ENCODE peak calls at places on chromosomes 3 and 15, in eight cellular contexts. C is fibroblast of mammary gland, F is suprapubic skin, I is glutamatergic neuron, T is tibial artery, L is transverse colon, N is left ventricle myocardium inferior, M is Calu3. V is an unnamed sample.

GRCh38 chr3:64365877-64366276 is 140.6 kb upstream of the PRICKLE2 start:
- DNase-seq in C (no peak), F (no peak), I (no peak), T (no peak), L (no peak), N (no peak), M (no peak), V (no peak)

GRCh38 chr3:129558772-129559564 is 16.0 kb downstream of the H1-8 start:
- DNase-seq in C (peak), F (no peak), I (no peak), T (no peak), L (no peak), N (no peak), M (no peak), V (no peak)

GRCh38 chr3:192130534-192131132 is 596.7 kb downstream of the FGF12 start:
- DNase-seq in C (peak), F (no peak), I (peak), T (peak), L (peak), N (peak), M (peak), V (peak)

GRCh38 chr15:50227076-50227475 is 38.5 kb downstream of the HDC start:
- DNase-seq in C (peak), F (no peak), I (no peak), T (no peak), L (no peak), N (no peak), M (no peak), V (no peak)

GRCh38 chr3:137948400-137949072 is 61.4 kb upstream of the CLDN18 start:
- DNase-seq in C (no peak), F (no peak), I (no peak), T (no peak), L (no peak), N (no peak), M (no peak), V (no peak)

GRCh38 chr15:51726302-51727073 is 11.0 kb downstream of the LYSMD2 start:
- DNase-seq in C (peak), F (peak), I (peak), T (no peak), L (peak), N (peak), M (peak), V (peak)

GRCh38 chr3:141021261-141021660 is 29.9 kb upstream of the SPSB4 start:
- DNase-seq in C (no peak), F (no peak), I (no peak), T (no peak), L (no peak), N (no peak), M (no peak), V (no peak)

GRCh38 chr15:56931674-56932507 is 13.4 kb downstream of the TCF12 start:
- DNase-seq in C (no peak), F (no peak), I (no peak), T (no peak), L (no peak), N (no peak), M (no peak), V (no peak)

GRCh38 chr3:124032351-124032880 is 40.5 kb upstream of the ROPN1 start:
- DNase-seq in C (peak), F (peak), I (peak), T (peak), L (peak), N (peak), M (no peak), V (peak)

GRCh38 chr3:17183951-17184550 is 299.3 kb downstream of the PLCL2 start:
- DNase-seq in C (peak), F (no peak), I (no peak), T (no peak), L (no peak), N (no peak), M (no peak), V (no peak)

GRCh38 chr3:130414457-130414856 is 69.0 kb downstream of the COL6A5 start:
- DNase-seq in C (no peak), F (no peak), I (no peak), T (no peak), L (no peak), N (no peak), M (no peak), V (no peak)

GRCh38 chr3:188037965-188038581 is 115.9 kb upstream of the LPP start:
- DNase-seq in C (peak), F (no peak), I (no peak), T (no peak), L (peak), N (no peak), M (no peak), V (no peak)

GRCh38 chr3:61381745-61382392 is 130.6 kb upstream of the FHIT start:
- DNase-seq in C (peak), F (no peak), I (no peak), T (no peak), L (no peak), N (no peak), M (no peak), V (no peak)

GRCh38 chr3:47339951-47340350 is 40.9 kb upstream of the PTPN23 start:
- DNase-seq in C (no peak), F (no peak), I (no peak), T (no peak), L (no peak), N (no peak), M (no peak), V (no peak)

GRCh38 chr3:150117076-150117475 is 146.4 kb upstream of the PFN2 start:
- DNase-seq in C (no peak), F (no peak), I (no peak), T (no peak), L (no peak), N (no peak), M (no peak), V (no peak)

GRCh38 chr15:98734472-98735284 is 86.3 kb downstream of the IGF1R start:
- DNase-seq in C (peak), F (no peak), I (no peak), T (no peak), L (no peak), N (no peak), M (no peak), V (peak)

GRCh38 chr15:98668566-98669308 is 20.4 kb downstream of the IGF1R start:
- DNase-seq in C (peak), F (no peak), I (no peak), T (no peak), L (no peak), N (no peak), M (no peak), V (no peak)

GRCh38 chr3:169090559-169090958 is 573.0 kb downstream of the MECOM start:
- DNase-seq in C (no peak), F (no peak), I (no peak), T (no peak), L (no peak), N (no peak), M (no peak), V (no peak)

GRCh38 chr15:47756872-47757271 is 39.6 kb downstream of the SEMA6D start:
- DNase-seq in C (peak), F (no peak), I (no peak), T (no peak), L (peak), N (no peak), M (no peak), V (no peak)

GRCh38 chr3:114764056-114764492 is 383.0 kb downstream of the ZBTB20 start:
- DNase-seq in C (peak), F (no peak), I (no peak), T (no peak), L (peak), N (no peak), M (no peak), V (no peak)

GRCh38 chr15:101048191-101049011 is 129.2 kb downstream of the LRRK1 start:
- DNase-seq in C (no peak), F (peak), I (peak), T (peak), L (peak), N (no peak), M (no peak), V (no peak)

GRCh38 chr3:85081191-85081895 is 122.6 kb downstream of the CADM2 start:
- DNase-seq in C (no peak), F (no peak), I (no peak), T (no peak), L (no peak), N (no peak), M (peak), V (no peak)

GRCh38 chr15:31555022-31555421 is 228.4 kb downstream of the KLF13 start:
- DNase-seq in C (no peak), F (no peak), I (no peak), T (no peak), L (no peak), N (no peak), M (no peak), V (no peak)

GRCh38 chr3:61924065-61924740 is 362.8 kb downstream of the PTPRG start:
- DNase-seq in C (no peak), F (no peak), I (no peak), T (no peak), L (no peak), N (peak), M (no peak), V (no peak)

GRCh38 chr3:129576514-129577345 is 29.7 kb downstream of the PLXND1 start:
- DNase-seq in C (no peak), F (no peak), I (no peak), T (no peak), L (peak), N (peak), M (no peak), V (no peak)

GRCh38 chr15:40328176-40328575 is 4.7 kb downstream of the INAFM2 start:
- DNase-seq in C (no peak), F (no peak), I (no peak), T (no peak), L (no peak), N (no peak), M (no peak), V (no peak)

GRCh38 chr15:51494411-51495314 is 127.9 kb downstream of the DMXL2 start:
- DNase-seq in C (peak), F (no peak), I (no peak), T (no peak), L (no peak), N (no peak), M (no peak), V (no peak)

GRCh38 chr3:94529821-94530220 is 467.0 kb downstream of the NSUN3 start:
- DNase-seq in C (no peak), F (no peak), I (no peak), T (no peak), L (no peak), N (no peak), M (no peak), V (no peak)

GRCh38 chr3:149273096-149273751 is 51.6 kb upstream of the CP start:
- DNase-seq in C (peak), F (no peak), I (no peak), T (no peak), L (peak), N (no peak), M (peak), V (peak)

GRCh38 chr3:48275292-48276027 is 34.6 kb downstream of the ZNF589 start:
- DNase-seq in C (no peak), F (no peak), I (no peak), T (no peak), L (no peak), N (no peak), M (no peak), V (no peak)

GRCh38 chr3:128556949-128557348 is 63.9 kb upstream of the GATA2 start:
- DNase-seq in C (no peak), F (no peak), I (no peak), T (peak), L (no peak), N (no peak), M (no peak), V (no peak)

GRCh38 chr3:19947549-19948071 is 713 bp downstream of the RAB5A start:
- DNase-seq in C (peak), F (peak), I (peak), T (peak), L (peak), N (peak), M (peak), V (peak)

GRCh38 chr15:25249236-25250010 is 189.4 kb downstream of the UBE3A start:
- DNase-seq in C (no peak), F (no peak), I (no peak), T (peak), L (peak), N (no peak), M (no peak), V (no peak)

GRCh38 chr3:57095361-57095760 is 34.9 kb downstream of the SPATA12 start:
- DNase-seq in C (no peak), F (no peak), I (no peak), T (no peak), L (no peak), N (no peak), M (no peak), V (no peak)

GRCh38 chr3:23198801-23199200 is 4.3 kb upstream of the UBE2E2 start:
- DNase-seq in C (peak), F (no peak), I (no peak), T (no peak), L (no peak), N (no peak), M (no peak), V (no peak)

DNA sequence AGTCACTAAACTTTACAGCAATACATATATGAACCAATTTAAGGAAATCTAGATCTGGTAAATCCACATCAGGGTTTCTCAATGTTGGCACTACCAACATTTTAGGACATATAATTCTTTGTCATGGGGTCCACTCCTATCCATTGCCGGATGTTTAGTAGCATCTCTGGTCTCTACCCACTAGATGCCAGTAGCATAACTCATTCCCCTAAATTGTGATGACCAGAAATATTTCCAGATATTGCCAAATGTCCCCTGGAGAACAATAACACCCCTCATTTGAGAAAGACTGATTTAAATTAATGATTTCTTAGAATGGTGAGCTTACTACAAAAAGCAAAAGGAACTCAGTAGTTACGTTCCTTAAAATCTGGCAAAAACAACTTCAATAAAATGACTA is 23.1 kb upstream of the ANKRD28 start:
- DNase-seq in C (peak), F (no peak), I (no peak), T (no peak), L (no peak), N (no peak), M (no peak), V (no peak)
- TF ChIP-seq CTCF in C (no peak), F (no peak), I (no peak), T (no peak), L (no peak), N (no peak), M (no peak), V (no peak)

GRCh38 chr3:116302087-116302747 is 143.1 kb downstream of the LSAMP start:
- DNase-seq in C (peak), F (no peak), I (no peak), T (no peak), L (no peak), N (no peak), M (no peak), V (no peak)

DNA sequence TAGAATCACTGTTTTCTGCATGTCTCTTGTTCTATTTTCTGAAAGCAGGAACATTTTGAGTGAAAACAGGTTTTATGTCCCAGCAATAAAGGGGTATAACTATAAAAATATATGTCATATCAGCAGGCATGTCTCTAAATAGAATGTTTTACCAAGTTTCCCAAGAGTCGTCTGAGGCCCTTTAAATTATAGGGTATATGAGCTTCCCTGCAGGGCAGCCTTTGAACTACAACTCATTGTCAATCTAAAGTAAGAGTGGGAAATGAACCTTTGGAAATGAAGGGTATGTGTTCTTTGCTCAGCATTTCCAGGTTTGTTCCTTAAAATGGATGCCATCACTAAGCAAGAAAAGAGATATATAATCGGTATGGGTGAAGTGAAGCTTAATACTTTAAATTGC is 138.6 kb downstream of the LSAMP start:
- DNase-seq in C (no peak), F (no peak), I (no peak), T (no peak), L (no peak), N (no peak), M (no peak), V (no peak)
- TF ChIP-seq CTCF in C (no peak), F (no peak), I (no peak), T (no peak), L (no peak), N (no peak), M (no peak), V (peak)

GRCh38 chr15:75695634-75696302 is 16.9 kb downstream of the CSPG4 start:
- DNase-seq in C (no peak), F (no peak), I (no peak), T (no peak), L (no peak), N (no peak), M (no peak), V (no peak)

GRCh38 chr15:75696303-75696657 is 16.4 kb downstream of the CSPG4 start:
- DNase-seq in C (peak), F (no peak), I (no peak), T (peak), L (no peak), N (no peak), M (no peak), V (no peak)

GRCh38 chr15:75693501-75694240 is 19.0 kb downstream of the CSPG4 start:
- DNase-seq in C (peak), F (no peak), I (no peak), T (no peak), L (no peak), N (no peak), M (no peak), V (no peak)

GRCh38 chr15:75695206-75695605 is 17.4 kb downstream of the CSPG4 start:
- DNase-seq in C (no peak), F (no peak), I (no peak), T (no peak), L (no peak), N (no peak), M (no peak), V (no peak)

GRCh38 chr15:75694241-75695182 is 18.1 kb downstream of the CSPG4 start:
- DNase-seq in C (peak), F (peak), I (peak), T (peak), L (peak), N (peak), M (peak), V (peak)
- TF ChIP-seq CTCF in C (peak), F (no peak), I (peak), T (peak), L (peak), N (peak), M (peak), V (peak)

DNA sequence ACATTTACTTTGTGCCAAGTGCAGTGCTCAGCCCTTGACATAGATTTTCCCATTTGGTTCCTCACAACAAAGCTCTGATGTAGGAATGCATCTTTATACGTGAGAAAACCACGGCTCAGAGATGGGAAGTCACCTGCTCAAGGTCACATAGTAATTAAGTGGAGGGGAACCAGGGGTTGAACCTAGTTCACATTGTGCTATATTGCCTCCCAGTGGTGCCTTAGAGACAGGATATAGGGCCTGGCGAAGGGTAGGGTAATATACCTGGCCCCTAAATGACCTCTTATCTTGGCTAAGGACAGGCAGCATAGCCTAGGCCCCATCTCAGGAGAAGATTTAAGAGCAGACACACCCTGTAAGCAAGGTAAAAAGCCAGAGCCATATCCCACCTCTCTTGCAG is 71.5 kb downstream of the FOXP1 start:
- DNase-seq in C (no peak), F (no peak), I (no peak), T (no peak), L (peak), N (no peak), M (no peak), V (no peak)
- TF ChIP-seq CTCF in C (no peak), F (no peak), I (no peak), T (no peak), L (no peak), N (peak), M (no peak), V (no peak)

GRCh38 chr3:53198256-53198977 is 37.4 kb downstream of the PRKCD start:
- DNase-seq in C (no peak), F (no peak), I (no peak), T (no peak), L (no peak), N (no peak), M (no peak), V (no peak)
- TF ChIP-seq CTCF in C (peak), F (no peak), I (no peak), T (no peak), L (no peak), N (peak), M (no peak), V (no peak)

GRCh38 chr3:12758025-12758830 is 831 bp downstream of the TMEM40 start:
- DNase-seq in C (peak), F (peak), I (no peak), T (no peak), L (no peak), N (peak), M (no peak), V (no peak)
- TF ChIP-seq CTCF in C (no peak), F (no peak), I (no peak), T (no peak), L (no peak), N (no peak), M (no peak), V (no peak)

GRCh38 chr3:51682526-51682925 is 11.5 kb downstream of the TEX264 start:
- DNase-seq in C (no peak), F (no peak), I (no peak), T (no peak), L (no peak), N (no peak), M (no peak), V (no peak)

GRCh38 chr3:51683566-51683965 is 12.5 kb downstream of the TEX264 start:
- DNase-seq in C (no peak), F (no peak), I (no peak), T (no peak), L (no peak), N (no peak), M (no peak), V (no peak)

GRCh38 chr3:51680663-51681230 is 9.7 kb downstream of the TEX264 start:
- DNase-seq in C (no peak), F (no peak), I (no peak), T (no peak), L (no peak), N (no peak), M (no peak), V (no peak)

GRCh38 chr3:51681453-51681852 is 10.4 kb downstream of the TEX264 start:
- DNase-seq in C (peak), F (no peak), I (no peak), T (no peak), L (peak), N (peak), M (peak), V (no peak)

GRCh38 chr3:51682079-51682478 is 11.0 kb downstream of the TEX264 start:
- DNase-seq in C (peak), F (no peak), I (peak), T (no peak), L (peak), N (peak), M (peak), V (peak)
- TF ChIP-seq CTCF in C (peak), F (peak), I (peak), T (peak), L (peak), N (peak), M (peak), V (peak)

DNA sequence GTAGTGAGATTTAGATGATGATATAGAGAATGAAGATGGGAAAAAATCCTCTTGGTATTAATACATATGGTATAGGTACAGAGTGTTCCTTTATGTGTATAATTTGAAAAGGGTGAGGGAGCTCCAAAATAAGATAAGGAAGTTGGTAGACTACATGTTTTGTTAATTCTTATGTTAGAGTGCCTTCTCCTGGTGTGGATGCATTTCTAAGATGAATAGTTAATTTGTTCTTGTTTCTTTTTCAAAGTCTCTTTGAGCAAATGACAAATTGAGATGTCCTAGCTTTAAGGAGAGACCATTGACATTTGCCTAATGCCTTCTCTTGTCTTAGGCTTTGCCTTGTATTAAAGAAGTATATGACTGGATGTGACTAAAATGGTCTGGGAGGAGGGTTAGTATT is 34.1 kb downstream of the AKAP13 start:
- DNase-seq in C (peak), F (no peak), I (no peak), T (no peak), L (no peak), N (no peak), M (no peak), V (no peak)
- TF ChIP-seq CTCF in C (peak), F (no peak), I (no peak), T (peak), L (no peak), N (peak), M (no peak), V (no peak)

V was measured in nephron progenitor cell.